ENCODE peak calls at places on chromosomes 11 and 22, in five cellular contexts. U, D, J, K and V are unnamed samples.

GRCh38 chr11:6201486-6201885 is 2.5 kb downstream of the OR52W1 start:
- DNase-seq in U (no peak), D (no peak), J (no peak), K (no peak), V (no peak)

GRCh38 chr11:120511116-120511803 is at the start of gene GRIK4:
- DNase-seq in U (peak), D (peak), J (peak), K (peak), V (peak)

GRCh38 chr22:46104170-46104880 is 46.0 kb upstream of the PPARA start:
- DNase-seq in U (no peak), D (no peak), J (no peak), K (peak), V (no peak)

GRCh38 chr22:25082096-25082495 is 117.6 kb upstream of the CRYBB3 start:
- DNase-seq in U (no peak), D (no peak), J (no peak), K (no peak), V (no peak)

GRCh38 chr22:30572210-30572609 is 2.3 kb downstream of the GAL3ST1 start:
- DNase-seq in U (no peak), D (no peak), J (no peak), K (no peak), V (no peak)

GRCh38 chr11:118918128-118918685 is 7.5 kb downstream of the BCL9L start:
- DNase-seq in U (peak), D (peak), J (peak), K (peak), V (peak)

GRCh38 chr11:81658722-81659121 is 1074.9 kb downstream of the FAM181B start:
- DNase-seq in U (no peak), D (peak), J (peak), K (no peak), V (no peak)

GRCh38 chr11:34600339-34601084 is 20.4 kb upstream of the EHF start:
- DNase-seq in U (no peak), D (no peak), J (no peak), K (peak), V (peak)

GRCh38 chr11:130606781-130607511 is 158.5 kb downstream of the ADAMTS15 start:
- DNase-seq in U (peak), D (peak), J (peak), K (no peak), V (no peak)

GRCh38 chr11:134120143-134120850 is 51.4 kb downstream of the JAM3 start:
- DNase-seq in U (no peak), D (peak), J (no peak), K (peak), V (peak)

GRCh38 chr11:79199729-79200354 is 241.0 kb downstream of the TENM4 start:
- DNase-seq in U (no peak), D (no peak), J (no peak), K (no peak), V (no peak)

GRCh38 chr22:29370556-29370955 is 17.8 kb downstream of the AP1B1 start:
- DNase-seq in U (no peak), D (no peak), J (no peak), K (no peak), V (no peak)

GRCh38 chr11:66554602-66555001 is 7.9 kb downstream of the ACTN3 start:
- DNase-seq in U (no peak), D (no peak), J (no peak), K (no peak), V (no peak)

GRCh38 chr11:100637706-100638105 is 49.4 kb upstream of the ARHGAP42 start:
- DNase-seq in U (no peak), D (no peak), J (no peak), K (no peak), V (no peak)

GRCh38 chr22:28430656-28431055 is 249.0 kb downstream of the TTC28 start:
- DNase-seq in U (no peak), D (no peak), J (no peak), K (no peak), V (no peak)

GRCh38 chr11:32184057-32185055 is 93.5 kb downstream of the RCN1 start:
- DNase-seq in U (no peak), D (no peak), J (no peak), K (no peak), V (no peak)

GRCh38 chr11:494761-495536 is 12.1 kb downstream of the RNH1 start:
- DNase-seq in U (no peak), D (no peak), J (no peak), K (no peak), V (no peak)

GRCh38 chr11:429931-430456 is 11.8 kb downstream of the ANO9 start:
- DNase-seq in U (no peak), D (no peak), J (no peak), K (no peak), V (peak)

GRCh38 chr22:44686873-44687600 is 15.0 kb upstream of the PRR5 start:
- DNase-seq in U (no peak), D (no peak), J (no peak), K (no peak), V (no peak)

GRCh38 chr11:129694538-129694937 is 121.1 kb upstream of the TMEM45B start:
- DNase-seq in U (no peak), D (no peak), J (peak), K (no peak), V (peak)

GRCh38 chr11:70415176-70415575 is 16.8 kb downstream of the CTTN start:
- DNase-seq in U (no peak), D (peak), J (no peak), K (no peak), V (no peak)

GRCh38 chr11:12862761-12863469 is 146.2 kb upstream of the RASSF10 start:
- DNase-seq in U (peak), D (peak), J (peak), K (no peak), V (no peak)

GRCh38 chr11:7467652-7468051 is 17.7 kb upstream of the OLFML1 start:
- DNase-seq in U (no peak), D (no peak), J (no peak), K (no peak), V (no peak)

GRCh38 chr11:57358991-57359390 is 20.8 kb downstream of the P2RX3 start:
- DNase-seq in U (no peak), D (no peak), J (no peak), K (no peak), V (no peak)

GRCh38 chr11:118012083-118012669 is 26.0 kb downstream of the IL10RA start:
- DNase-seq in U (no peak), D (no peak), J (no peak), K (no peak), V (no peak)

GRCh38 chr11:45473491-45473890 is 187.3 kb upstream of the SYT13 start:
- DNase-seq in U (no peak), D (no peak), J (no peak), K (no peak), V (no peak)

GRCh38 chr22:36744791-36745190 is 31.1 kb downstream of the IFT27 start:
- DNase-seq in U (no peak), D (no peak), J (no peak), K (no peak), V (no peak)

GRCh38 chr11:587978-588380 is 11.7 kb downstream of the PHRF1 start:
- DNase-seq in U (no peak), D (peak), J (no peak), K (no peak), V (no peak)

GRCh38 chr11:18081551-18081950 is 24.3 kb downstream of the SAAL1 start:
- DNase-seq in U (no peak), D (no peak), J (peak), K (no peak), V (no peak)

GRCh38 chr11:72735495-72736027 is 16.6 kb downstream of the ARAP1 start:
- DNase-seq in U (no peak), D (peak), J (peak), K (no peak), V (no peak)

GRCh38 chr11:118662401-118663271 is 16.8 kb downstream of the TREH start:
- DNase-seq in U (no peak), D (no peak), J (no peak), K (no peak), V (no peak)

GRCh38 chr11:130636672-130637463 is 188.4 kb downstream of the ADAMTS15 start:
- DNase-seq in U (no peak), D (peak), J (no peak), K (no peak), V (no peak)

GRCh38 chr11:26676641-26677040 is 45.2 kb downstream of the SLC5A12 start:
- DNase-seq in U (no peak), D (no peak), J (no peak), K (no peak), V (no peak)

GRCh38 chr11:61488651-61489291 is 19.8 kb upstream of the LRRC10B start:
- DNase-seq in U (no peak), D (no peak), J (no peak), K (peak), V (peak)

GRCh38 chr22:49636649-49637048 is 191.0 kb downstream of the BRD1 start:
- DNase-seq in U (no peak), D (no peak), J (no peak), K (no peak), V (no peak)

GRCh38 chr22:49637255-49637760 is 190.4 kb downstream of the BRD1 start:
- DNase-seq in U (no peak), D (no peak), J (no peak), K (no peak), V (no peak)

GRCh38 chr22:49638001-49638400 is 189.7 kb downstream of the BRD1 start:
- DNase-seq in U (no peak), D (no peak), J (no peak), K (no peak), V (no peak)

GRCh38 chr22:49634006-49634772 is 193.5 kb downstream of the BRD1 start:
- DNase-seq in U (no peak), D (no peak), J (no peak), K (no peak), V (no peak)

DNA sequence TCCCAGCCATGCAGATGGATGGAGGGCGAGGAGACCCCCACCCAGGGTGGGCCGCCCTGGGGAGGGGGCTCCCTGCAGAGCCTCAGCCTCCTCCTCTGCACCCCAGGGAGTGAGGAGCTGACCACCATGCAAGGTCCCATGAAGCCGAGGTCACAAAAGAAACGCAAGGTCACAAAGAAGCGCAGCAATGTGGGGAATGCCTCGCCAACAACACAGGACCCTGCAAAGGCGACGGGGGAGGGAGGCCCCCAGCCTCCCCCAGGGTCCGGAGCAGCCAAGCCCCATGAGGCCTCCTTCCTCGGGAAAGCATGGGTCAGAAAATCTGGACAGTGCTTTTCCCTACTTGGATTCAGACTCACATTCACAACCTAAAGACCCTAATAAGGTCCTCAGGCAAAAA is 191.5 kb downstream of the BRD1 start:
- DNase-seq in U (no peak), D (no peak), J (no peak), K (no peak), V (no peak)
- TF ChIP-seq CTCF in U (no peak), D (no peak), J (no peak), K (no peak), V (no peak)

GRCh38 chr22:19411690-19412045 is 19.9 kb downstream of the HIRA start:
- DNase-seq in U (no peak), D (no peak), J (no peak), K (no peak), V (no peak)
- TF ChIP-seq CTCF in U (no peak), D (no peak), J (no peak), K (no peak), V (no peak)

GRCh38 chr22:37953437-37954179 is at the start of the genes C22orf23 and POLR2F:
- DNase-seq in U (peak), D (peak), J (peak), K (peak), V (peak)
- TF ChIP-seq CTCF in U (no peak), D (no peak), J (no peak), K (no peak), V (no peak)

DNA sequence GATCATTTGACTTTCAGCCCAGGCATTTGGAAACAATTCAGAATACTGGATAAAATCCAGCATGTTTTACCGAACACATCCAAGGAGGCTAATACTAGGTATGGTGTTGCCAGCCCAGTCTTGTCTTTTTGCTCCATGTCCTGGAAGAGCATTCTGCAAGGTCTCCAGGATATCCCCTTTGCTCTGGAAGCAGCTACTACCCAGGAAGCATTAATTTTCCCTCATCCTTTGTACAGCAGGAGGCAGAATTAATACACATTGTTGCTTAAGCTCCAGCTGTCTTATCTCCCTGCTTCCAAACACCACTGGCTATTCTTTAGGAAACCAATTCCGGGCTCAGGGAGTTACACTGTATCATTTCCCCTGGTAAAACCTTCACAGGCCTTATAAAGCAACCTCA is 1.6 kb upstream of the UBASH3B start:
- DNase-seq in U (no peak), D (peak), J (peak), K (no peak), V (no peak)
- TF ChIP-seq CTCF in U (no peak), D (no peak), J (peak), K (no peak), V (no peak)

DNA sequence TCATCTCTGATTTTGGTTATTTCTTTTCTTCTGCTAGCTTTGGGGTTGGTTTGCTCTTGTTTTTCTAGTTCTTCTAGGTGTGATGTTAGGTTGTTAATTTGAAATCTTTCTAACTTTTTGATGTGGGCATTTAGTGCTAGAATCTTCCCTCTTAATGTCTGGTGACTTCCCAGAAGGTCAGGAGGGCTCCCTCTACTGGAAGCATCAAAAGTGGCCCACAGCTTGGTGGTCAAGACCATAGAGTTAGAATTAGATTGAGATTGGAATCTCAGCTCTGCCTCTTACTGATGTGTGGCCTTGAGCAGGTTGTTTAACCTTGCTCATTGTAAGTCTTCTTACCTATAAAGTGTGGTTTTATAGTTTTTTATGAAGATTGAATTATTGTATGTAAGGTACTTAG is 99.3 kb downstream of the FDX1 start:
- DNase-seq in U (no peak), D (peak), J (peak), K (no peak), V (no peak)
- TF ChIP-seq CTCF in U (no peak), D (peak), J (peak), K (peak), V (no peak)

GRCh38 chr11:109425554-109425953 is 3.6 kb downstream of the C11orf87 start:
- DNase-seq in U (no peak), D (no peak), J (no peak), K (no peak), V (no peak)
- TF ChIP-seq CTCF in U (no peak), D (peak), J (peak), K (no peak), V (no peak)

GRCh38 chr11:11478687-11479086 is 125.6 kb upstream of the CSNK2A3 start:
- DNase-seq in U (no peak), D (no peak), J (no peak), K (no peak), V (no peak)
- TF ChIP-seq CTCF in U (no peak), D (peak), J (no peak), K (no peak), V (no peak)

DNA sequence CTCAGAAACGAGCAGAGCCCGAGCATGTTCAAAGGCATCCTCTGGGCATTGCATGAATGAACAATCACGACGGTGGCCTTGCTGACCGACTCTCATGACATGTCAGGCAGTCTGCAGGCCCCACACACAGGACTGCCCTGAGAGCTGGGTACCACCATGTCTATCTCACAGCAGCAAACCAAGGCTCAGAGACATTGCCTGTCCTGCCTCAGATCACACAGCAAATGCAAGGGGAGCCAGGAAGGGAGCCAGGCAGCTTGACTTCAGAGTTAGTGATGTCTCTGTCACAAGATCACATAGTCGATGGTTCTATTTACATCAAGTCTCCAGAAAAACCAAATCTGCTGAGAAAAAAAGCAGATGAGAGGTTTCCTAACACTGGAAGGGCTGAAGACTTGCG is 16.1 kb downstream of the SCUBE1 start:
- DNase-seq in U (no peak), D (no peak), J (no peak), K (no peak), V (no peak)
- TF ChIP-seq CTCF in U (no peak), D (no peak), J (no peak), K (no peak), V (no peak)